ENCODE peak calls at places on chromosomes 2 and 18, in four cellular contexts. U, M, L and O are unnamed samples.
A peak's percentile ranks its signal among the peaks of the same experiment; 100 is the strongest.

GRCh38 chr2:166593403-166593802 is 99.4 kb upstream of the SCN7A start:
- DNase-seq in U (no peak), M (peak; percentile 56), L (no peak), O (peak; percentile 50)

GRCh38 chr18:48470484-48471180 is 61.4 kb upstream of the ZBTB7C start:
- DNase-seq in U (no peak), M (no peak), L (no peak), O (no peak)

GRCh38 chr2:113980946-113981345 is 91.1 kb downstream of the ACTR3 start:
- DNase-seq in U (no peak), M (peak; percentile 61), L (peak; percentile 26), O (peak; percentile 77)

GRCh38 chr18:70559446-70559845 is 270.6 kb downstream of the SOCS6 start:
- DNase-seq in M (no peak), L (no peak), U (no peak), O (no peak)

GRCh38 chr2:39513641-39514094 is 76.6 kb upstream of the MAP4K3 start:
- DNase-seq in M (peak; percentile 94), L (peak; percentile 95), U (peak; percentile 48), O (peak; percentile 97)

GRCh38 chr2:187008111-187008510 is 159.1 kb upstream of the ZSWIM2 start:
- DNase-seq in U (no peak), L (no peak), M (peak; percentile 90), O (no peak)

GRCh38 chr2:74142340-74142739 is 5.4 kb downstream of the BOLA3 start:
- DNase-seq in M (peak; percentile 9), U (no peak), L (peak; percentile 86), O (no peak)

GRCh38 chr2:76008001-76008702 is 297.4 kb upstream of the GCFC2 start:
- DNase-seq in M (no peak), U (no peak), L (no peak), O (no peak)

GRCh38 chr18:43129946-43130523 is 14.6 kb upstream of the RIT2 start:
- DNase-seq in U (no peak), L (no peak), M (peak; percentile 25), O (peak; percentile 3)

GRCh38 chr2:567865-568638 is 109.2 kb downstream of the TMEM18 start:
- DNase-seq in M (peak; percentile 75), U (no peak), L (peak; percentile 34), O (peak; percentile 14)

GRCh38 chr2:209673811-209674210 is 97.8 kb upstream of the UNC80 start:
- DNase-seq in M (no peak), U (no peak), L (no peak), O (no peak)

GRCh38 chr2:10914272-10914693 is 2.5 kb downstream of the KCNF1 start:
- DNase-seq in L (no peak), M (peak; percentile 17), U (no peak), O (no peak)

GRCh38 chr2:137173514-137173913 is 408.2 kb downstream of the THSD7B start:
- DNase-seq in L (peak; percentile 7), M (peak; percentile 63), U (no peak), O (no peak)

GRCh38 chr2:238127165-238128060 is 11.1 kb upstream of the KLHL30 start:
- DNase-seq in L (peak; percentile 15), M (peak; percentile 84), U (no peak), O (no peak)

GRCh38 chr2:230137902-230138539 is 69.3 kb upstream of the SLC16A14 start:
- DNase-seq in U (no peak), L (no peak), M (no peak), O (no peak)

GRCh38 chr18:9466911-9467310 is 8.4 kb upstream of the RALBP1 start:
- DNase-seq in M (no peak), L (no peak), U (no peak), O (no peak)

GRCh38 chr18:76823574-76823973 is 1.2 kb downstream of the ZNF236 start:
- DNase-seq in U (no peak), M (no peak), L (no peak), O (no peak)

GRCh38 chr2:174796319-174796771 is 32.1 kb upstream of the CHRNA1 start:
- DNase-seq in U (no peak), L (no peak), M (no peak), O (no peak)

GRCh38 chr2:236888766-236889035 is 197.0 kb upstream of the COPS8 start:
- DNase-seq in M (no peak), L (no peak), U (no peak), O (no peak)

GRCh38 chr18:62784338-62784965 is 69.1 kb downstream of the PHLPP1 start:
- DNase-seq in L (peak; percentile 54), U (no peak), M (peak; percentile 69), O (no peak)

GRCh38 chr2:8258406-8258805 is 423.4 kb upstream of the ID2 start:
- DNase-seq in L (no peak), U (no peak), M (no peak), O (no peak)

GRCh38 chr18:72376256-72376655 is 167.9 kb downstream of the CBLN2 start:
- DNase-seq in M (no peak), L (no peak), U (no peak), O (no peak)